ENCODE peak calls at places on chromosomes 6 and 20, in five cellular contexts. One of them, this sample, is unnamed.

GRCh38 chr6:56899311-56899710 is 55.6 kb upstream of the BEND6 start:
- ATAC-seq in heart left ventricle: no peak
- ATAC-seq in left cardiac atrium: no peak
- ATAC-seq in aorta: no peak
- ATAC-seq in HCT116: no peak
- ATAC-seq in this sample: no peak

GRCh38 chr6:63305278-63305677 is 14.5 kb downstream of the LGSN start:
- ATAC-seq in heart left ventricle: no peak
- ATAC-seq in left cardiac atrium: no peak
- ATAC-seq in aorta: no peak
- ATAC-seq in HCT116: no peak
- ATAC-seq in this sample: no peak

GRCh38 chr6:16498237-16498636 is 259.9 kb downstream of the GMPR start:
- ATAC-seq in heart left ventricle: no peak
- ATAC-seq in left cardiac atrium: no peak
- ATAC-seq in aorta: no peak
- ATAC-seq in HCT116: no peak
- ATAC-seq in this sample: no peak

GRCh38 chr20:60060593-60060992 is 102.4 kb downstream of the CDH26 start:
- ATAC-seq in heart left ventricle: peak
- ATAC-seq in left cardiac atrium: no peak
- ATAC-seq in aorta: no peak
- ATAC-seq in HCT116: no peak
- ATAC-seq in this sample: no peak

GRCh38 chr6:24995270-24995669 is 59.5 kb upstream of the RIPOR2 start:
- ATAC-seq in heart left ventricle: no peak
- ATAC-seq in left cardiac atrium: no peak
- ATAC-seq in aorta: no peak
- ATAC-seq in HCT116: no peak
- ATAC-seq in this sample: no peak

GRCh38 chr6:6907286-6907685 is 200.5 kb upstream of the RREB1 start:
- ATAC-seq in heart left ventricle: no peak
- ATAC-seq in left cardiac atrium: no peak
- ATAC-seq in aorta: no peak
- ATAC-seq in HCT116: no peak
- ATAC-seq in this sample: no peak

GRCh38 chr6:132491303-132491702 is 21.6 kb downstream of the STX7 start:
- ATAC-seq in heart left ventricle: peak
- ATAC-seq in left cardiac atrium: no peak
- ATAC-seq in aorta: peak
- ATAC-seq in HCT116: no peak
- ATAC-seq in this sample: no peak

GRCh38 chr6:144264270-144265060 is 20.7 kb upstream of the UTRN start:
- ATAC-seq in heart left ventricle: peak
- ATAC-seq in left cardiac atrium: peak
- ATAC-seq in aorta: peak
- ATAC-seq in HCT116: peak
- ATAC-seq in this sample: no peak

GRCh38 chr6:15893556-15894253 is 230.9 kb upstream of the DTNBP1 start:
- ATAC-seq in heart left ventricle: no peak
- ATAC-seq in left cardiac atrium: no peak
- ATAC-seq in aorta: no peak
- ATAC-seq in HCT116: peak
- ATAC-seq in this sample: no peak

GRCh38 chr20:32576560-32576959 is 8.6 kb downstream of the NOL4L start:
- ATAC-seq in heart left ventricle: no peak
- ATAC-seq in left cardiac atrium: no peak
- ATAC-seq in aorta: no peak
- ATAC-seq in HCT116: no peak
- ATAC-seq in this sample: no peak

GRCh38 chr6:53702316-53702715 is 36.8 kb upstream of the KLHL31 start:
- ATAC-seq in heart left ventricle: peak
- ATAC-seq in left cardiac atrium: no peak
- ATAC-seq in aorta: no peak
- ATAC-seq in HCT116: no peak
- ATAC-seq in this sample: no peak

GRCh38 chr20:39364320-39364719 is 402.2 kb downstream of the DHX35 start:
- ATAC-seq in heart left ventricle: no peak
- ATAC-seq in left cardiac atrium: no peak
- ATAC-seq in aorta: no peak
- ATAC-seq in HCT116: no peak
- ATAC-seq in this sample: no peak

GRCh38 chr6:110185879-110186278 is 5.7 kb downstream of the CDC40 start:
- ATAC-seq in heart left ventricle: no peak
- ATAC-seq in left cardiac atrium: no peak
- ATAC-seq in aorta: no peak
- ATAC-seq in HCT116: no peak
- ATAC-seq in this sample: no peak

GRCh38 chr6:151436814-151437213 is 15.1 kb downstream of the RMND1 start:
- ATAC-seq in heart left ventricle: peak
- ATAC-seq in left cardiac atrium: peak
- ATAC-seq in aorta: peak
- ATAC-seq in HCT116: no peak
- ATAC-seq in this sample: no peak

GRCh38 chr20:51037499-51038110 is 14.7 kb upstream of the KCNG1 start:
- ATAC-seq in heart left ventricle: no peak
- ATAC-seq in left cardiac atrium: no peak
- ATAC-seq in aorta: no peak
- ATAC-seq in HCT116: no peak
- ATAC-seq in this sample: no peak

GRCh38 chr6:71558974-71559373 is 270.4 kb downstream of the OGFRL1 start:
- ATAC-seq in heart left ventricle: no peak
- ATAC-seq in left cardiac atrium: no peak
- ATAC-seq in aorta: no peak
- ATAC-seq in HCT116: no peak
- ATAC-seq in this sample: no peak

GRCh38 chr6:16483315-16483875 is 245.0 kb downstream of the GMPR start:
- ATAC-seq in heart left ventricle: no peak
- ATAC-seq in left cardiac atrium: no peak
- ATAC-seq in aorta: no peak
- ATAC-seq in HCT116: no peak
- ATAC-seq in this sample: no peak

GRCh38 chr6:159117031-159117430 is 52.2 kb upstream of the FNDC1 start:
- ATAC-seq in heart left ventricle: peak
- ATAC-seq in left cardiac atrium: peak
- ATAC-seq in aorta: no peak
- ATAC-seq in HCT116: no peak
- ATAC-seq in this sample: peak

GRCh38 chr20:29878281-29878741 is 1379.2 kb upstream of the DEFB115 start:
- ATAC-seq in heart left ventricle: peak
- ATAC-seq in left cardiac atrium: peak
- ATAC-seq in aorta: peak
- ATAC-seq in HCT116: peak
- ATAC-seq in this sample: peak

GRCh38 chr6:40074292-40075050 is 140.2 kb upstream of the MOCS1 start:
- ATAC-seq in heart left ventricle: no peak
- ATAC-seq in left cardiac atrium: no peak
- ATAC-seq in aorta: no peak
- ATAC-seq in HCT116: no peak
- ATAC-seq in this sample: no peak

GRCh38 chr6:127776320-127776719 is 124.5 kb downstream of the THEMIS start:
- ATAC-seq in heart left ventricle: no peak
- ATAC-seq in left cardiac atrium: no peak
- ATAC-seq in aorta: no peak
- ATAC-seq in HCT116: no peak
- ATAC-seq in this sample: no peak

GRCh38 chr6:136501514-136501913 is 48.7 kb downstream of the MAP7 start:
- ATAC-seq in heart left ventricle: no peak
- ATAC-seq in left cardiac atrium: no peak
- ATAC-seq in aorta: no peak
- ATAC-seq in HCT116: no peak
- ATAC-seq in this sample: no peak

GRCh38 chr20:50408526-50409364 is 101.4 kb upstream of the PTPN1 start:
- ATAC-seq in heart left ventricle: peak
- ATAC-seq in left cardiac atrium: peak
- ATAC-seq in aorta: no peak
- ATAC-seq in HCT116: no peak
- ATAC-seq in this sample: no peak

GRCh38 chr6:46789434-46790358 is 3.5 kb upstream of the MEP1A start:
- ATAC-seq in heart left ventricle: no peak
- ATAC-seq in left cardiac atrium: no peak
- ATAC-seq in aorta: no peak
- ATAC-seq in HCT116: no peak
- ATAC-seq in this sample: no peak

GRCh38 chr20:34549291-34549928 is 9.1 kb upstream of the MAP1LC3A start:
- ATAC-seq in heart left ventricle: no peak
- ATAC-seq in left cardiac atrium: no peak
- ATAC-seq in aorta: no peak
- ATAC-seq in HCT116: peak
- ATAC-seq in this sample: no peak

GRCh38 chr20:61757-62156 is 25.7 kb upstream of the DEFB125 start:
- ATAC-seq in heart left ventricle: no peak
- ATAC-seq in left cardiac atrium: no peak
- ATAC-seq in aorta: peak
- ATAC-seq in HCT116: peak
- ATAC-seq in this sample: peak

GRCh38 chr20:38173237-38174156 is 8.4 kb upstream of the TGM2 start:
- ATAC-seq in heart left ventricle: peak
- ATAC-seq in left cardiac atrium: peak
- ATAC-seq in aorta: peak
- ATAC-seq in HCT116: peak
- ATAC-seq in this sample: peak

GRCh38 chr6:106751501-106752252 is 122.3 kb downstream of the QRSL1 start:
- ATAC-seq in heart left ventricle: no peak
- ATAC-seq in left cardiac atrium: no peak
- ATAC-seq in aorta: no peak
- ATAC-seq in HCT116: peak
- ATAC-seq in this sample: no peak

GRCh38 chr6:14921878-14922277 is 324.0 kb upstream of the JARID2 start:
- ATAC-seq in heart left ventricle: peak
- ATAC-seq in left cardiac atrium: peak
- ATAC-seq in aorta: peak
- ATAC-seq in HCT116: no peak
- ATAC-seq in this sample: peak

GRCh38 chr6:5071216-5071615 is 13.9 kb upstream of the PPP1R3G start:
- ATAC-seq in heart left ventricle: no peak
- ATAC-seq in left cardiac atrium: no peak
- ATAC-seq in aorta: no peak
- ATAC-seq in HCT116: no peak
- ATAC-seq in this sample: no peak

GRCh38 chr6:30720738-30721197 is 616 bp downstream of the TUBB start:
- ATAC-seq in heart left ventricle: peak
- ATAC-seq in left cardiac atrium: peak
- ATAC-seq in aorta: peak
- ATAC-seq in HCT116: no peak
- ATAC-seq in this sample: peak

GRCh38 chr6:11278207-11278559 is 45.7 kb upstream of the NEDD9 start:
- ATAC-seq in heart left ventricle: peak
- ATAC-seq in left cardiac atrium: no peak
- ATAC-seq in aorta: no peak
- ATAC-seq in HCT116: no peak
- ATAC-seq in this sample: no peak

GRCh38 chr6:51568771-51569170 is 518.6 kb downstream of the PKHD1 start:
- ATAC-seq in heart left ventricle: no peak
- ATAC-seq in left cardiac atrium: no peak
- ATAC-seq in aorta: no peak
- ATAC-seq in HCT116: no peak
- ATAC-seq in this sample: no peak

GRCh38 chr6:152093711-152094110 is 286.2 kb downstream of the ESR1 start:
- ATAC-seq in heart left ventricle: no peak
- ATAC-seq in left cardiac atrium: no peak
- ATAC-seq in aorta: no peak
- ATAC-seq in HCT116: no peak
- ATAC-seq in this sample: no peak

GRCh38 chr6:2061880-2062279 is 183.5 kb downstream of the GMDS start:
- ATAC-seq in heart left ventricle: no peak
- ATAC-seq in left cardiac atrium: no peak
- ATAC-seq in aorta: no peak
- ATAC-seq in HCT116: no peak
- ATAC-seq in this sample: no peak

This sample was measured in gastroesophageal sphincter.